ENCODE peak calls at places on chromosomes 13 and 19, in four cellular contexts. E is CD4-positive, alpha-beta T cell; O is left ventricle myocardium inferior; I is heart right ventricle. C is an unnamed sample.

GRCh38 chr19:50046649-50047503 is 21.1 kb downstream of the ZNF473 start:
- DNase-seq in O (peak), I (peak), E (peak), C (no peak)

GRCh38 chr13:74203576-74203975 is 69.4 kb upstream of the KLF12 start:
- DNase-seq in I (no peak), E (no peak), O (no peak), C (no peak)

GRCh38 chr19:13063461-13064091 is 39.1 kb downstream of the LYL1 start:
- DNase-seq in I (peak), E (no peak), O (peak), C (no peak)

GRCh38 chr19:41161903-41162302 is 31.1 kb upstream of the CYP2S1 start:
- DNase-seq in E (no peak), O (no peak), I (no peak), C (no peak)

GRCh38 chr13:62176051-62176450 is 760.4 kb upstream of the PCDH20 start:
- DNase-seq in E (no peak), O (no peak), I (no peak), C (no peak)

GRCh38 chr13:55347528-55347927 is 1793.2 kb upstream of the PRR20A start:
- DNase-seq in E (no peak), I (no peak), O (no peak), C (no peak)

GRCh38 chr19:12521996-12522395 is 29.3 kb downstream of the ZNF564 start:
- DNase-seq in O (no peak), I (no peak), E (no peak), C (no peak)

GRCh38 chr13:77375554-77375953 is 48.7 kb upstream of the MYCBP2 start:
- DNase-seq in E (no peak), I (no peak), O (no peak), C (no peak)

GRCh38 chr19:53019684-53020083 is 6.0 kb downstream of the ERVV-1 start:
- DNase-seq in I (no peak), E (no peak), O (no peak), C (no peak)

GRCh38 chr13:98576215-98576945 is 527 bp downstream of the STK24 start:
- DNase-seq in E (no peak), O (peak), I (peak), C (peak)

GRCh38 chr13:50685491-50685890 is 158.0 kb downstream of the DLEU7 start:
- DNase-seq in O (peak), I (peak), E (no peak), C (peak)

GRCh38 chr19:20247016-20247683 is 80.1 kb downstream of the ZNF486 start:
- DNase-seq in O (peak), E (peak), I (peak), C (no peak)

GRCh38 chr13:75636339-75637095 is 387 bp downstream of the LMO7 start:
- DNase-seq in I (peak), O (peak), E (peak), C (peak)

GRCh38 chr19:6278740-6279619 is 795 bp downstream of the MLLT1 start:
- DNase-seq in O (no peak), I (no peak), E (no peak), C (no peak)

GRCh38 chr19:2034729-2035589 is 16.1 kb downstream of the MKNK2 start:
- DNase-seq in I (peak), O (no peak), E (peak), C (no peak)

GRCh38 chr13:99886706-99887105 is 84.9 kb downstream of the ZIC5 start:
- DNase-seq in O (no peak), I (no peak), E (no peak), C (no peak)

GRCh38 chr13:30696278-30697176 is 38.8 kb upstream of the ALOX5AP start:
- DNase-seq in O (peak), E (no peak), I (no peak), C (peak)

GRCh38 chr13:51923983-51924539 is 62.3 kb downstream of the CCDC70 start:
- DNase-seq in E (no peak), I (no peak), O (no peak), C (no peak)

GRCh38 chr19:51688665-51689571 is 4.2 kb upstream of the SPACA6 start:
- DNase-seq in O (peak), I (peak), E (no peak), C (peak)